ENCODE peak calls at places on chromosome 19, in six cellular contexts. G is tibial nerve, S is SK-N-SH, C is AG10803, E is left ventricle myocardium inferior, V is osteoblast. Z is an unnamed sample.

GRCh38 chr19:47541507-47541906 is 26.6 kb upstream of the NAPA start:
- DNase-seq in G (no peak), S (no peak), C (no peak), E (no peak), V (no peak), Z (no peak)

GRCh38 chr19:46660008-46660517 is 919 bp downstream of the DACT3 start:
- DNase-seq in G (no peak), S (peak), C (no peak), E (peak), V (no peak), Z (no peak)

GRCh38 chr19:5342573-5343201 is 2.1 kb upstream of the PTPRS start:
- DNase-seq in G (no peak), S (no peak), C (peak), E (no peak), V (peak), Z (no peak)

GRCh38 chr19:10420444-10421239 is at the start of gene PDE4A:
- DNase-seq in G (no peak), S (peak), C (no peak), E (no peak), V (peak), Z (peak)

GRCh38 chr19:40576585-40577451 is at the start of gene SHKBP1:
- DNase-seq in G (peak), S (peak), C (peak), E (peak), V (peak), Z (peak)

GRCh38 chr19:33883869-33884519 is 87.3 kb downstream of the KCTD15 start:
- DNase-seq in G (no peak), S (peak), C (no peak), E (peak), V (no peak), Z (no peak)

GRCh38 chr19:14439014-14439413 is 5.9 kb downstream of the PKN1 start:
- DNase-seq in G (no peak), S (no peak), C (no peak), E (no peak), V (no peak), Z (no peak)

GRCh38 chr19:14496029-14496848 is at the start of gene GIPC1:
- DNase-seq in G (peak), S (peak), C (peak), E (peak), V (peak), Z (peak)

GRCh38 chr19:42021185-42021584 is 27.2 kb upstream of the ATP1A3 start:
- DNase-seq in G (no peak), S (no peak), C (no peak), E (no peak), V (peak), Z (no peak)

GRCh38 chr19:19120308-19121156 is 17.7 kb downstream of the TMEM161A start:
- DNase-seq in G (peak), S (peak), C (peak), E (no peak), V (peak), Z (peak)

GRCh38 chr19:11381535-11382369 is 2.4 kb downstream of the EPOR start:
- DNase-seq in G (peak), S (peak), C (peak), E (peak), V (peak), Z (peak)

GRCh38 chr19:21022996-21023395 is 2.5 kb downstream of the ZNF430 start:
- DNase-seq in G (no peak), S (no peak), C (peak), E (no peak), V (peak), Z (peak)

GRCh38 chr19:16088351-16088984 is 12.2 kb downstream of the TPM4 start:
- DNase-seq in G (no peak), S (no peak), C (no peak), E (no peak), V (no peak), Z (no peak)

GRCh38 chr19:8387688-8388611 is 2.2 kb upstream of the RAB11B start:
- DNase-seq in G (no peak), S (no peak), C (no peak), E (no peak), V (no peak), Z (no peak)

GRCh38 chr19:47644743-47645499 is 36.0 kb downstream of the BICRA start:
- DNase-seq in G (no peak), S (no peak), C (no peak), E (no peak), V (no peak), Z (no peak)

GRCh38 chr19:32671883-32672282 is 3.1 kb downstream of the ANKRD27 start:
- DNase-seq in G (no peak), S (no peak), C (no peak), E (no peak), V (no peak), Z (no peak)

GRCh38 chr19:8491574-8491973 is 10.9 kb downstream of the PRAM1 start:
- DNase-seq in G (no peak), S (no peak), C (no peak), E (no peak), V (peak), Z (no peak)

GRCh38 chr19:48368942-48369341 is 4.8 kb downstream of the SYNGR4 start:
- DNase-seq in G (no peak), S (no peak), C (no peak), E (no peak), V (no peak), Z (no peak)

GRCh38 chr19:43560687-43561086 is 14.6 kb downstream of the XRCC1 start:
- DNase-seq in G (no peak), S (no peak), C (no peak), E (no peak), V (peak), Z (peak)

GRCh38 chr19:46723471-46723870 is 6.6 kb upstream of the PRKD2 start:
- DNase-seq in G (no peak), S (no peak), C (no peak), E (no peak), V (peak), Z (no peak)

GRCh38 chr19:55146078-55146647 is 2.8 kb downstream of the TNNT1 start:
- DNase-seq in G (no peak), S (peak), C (no peak), E (no peak), V (peak), Z (no peak)

GRCh38 chr19:49114630-49115363 is 627 bp downstream of the LIN7B start:
- DNase-seq in G (peak), S (peak), C (peak), E (peak), V (peak), Z (peak)

GRCh38 chr19:38247126-38247525 is 9.0 kb downstream of the PPP1R14A start:
- DNase-seq in G (no peak), S (no peak), C (peak), E (no peak), V (peak), Z (no peak)

GRCh38 chr19:10603084-10603872 is 16.2 kb upstream of the AP1M2 start:
- DNase-seq in G (no peak), S (peak), C (peak), E (peak), V (peak), Z (peak)

GRCh38 chr19:11203194-11204075 is 6.1 kb upstream of the KANK2 start:
- DNase-seq in G (peak), S (peak), C (peak), E (peak), V (peak), Z (peak)

GRCh38 chr19:50460161-50460765 is 16.0 kb upstream of the EMC10 start:
- DNase-seq in G (no peak), S (no peak), C (peak), E (no peak), V (peak), Z (peak)
- H3K4me3 ChIP-seq in G (no peak), S (no peak), C (no peak), E (no peak), V (no peak), Z (no peak)

GRCh38 chr19:31397308-31397707 is 48.1 kb upstream of the TSHZ3 start:
- DNase-seq in G (no peak), S (no peak), C (no peak), E (no peak), V (no peak), Z (no peak)
- H3K4me3 ChIP-seq in G (no peak), S (no peak), C (no peak), E (no peak), V (no peak), Z (no peak)

GRCh38 chr19:17797397-17798201 is 2.7 kb downstream of the B3GNT3 start:
- DNase-seq in G (no peak), S (peak), C (no peak), E (no peak), V (peak), Z (peak)
- H3K4me3 ChIP-seq in G (no peak), S (no peak), C (no peak), E (no peak), V (no peak), Z (no peak)

GRCh38 chr19:57395710-57396109 is 6.1 kb downstream of the ZNF548 start:
- DNase-seq in G (no peak), S (no peak), C (no peak), E (no peak), V (no peak), Z (no peak)
- H3K4me3 ChIP-seq in G (no peak), S (no peak), C (no peak), E (no peak), V (no peak), Z (no peak)

DNA sequence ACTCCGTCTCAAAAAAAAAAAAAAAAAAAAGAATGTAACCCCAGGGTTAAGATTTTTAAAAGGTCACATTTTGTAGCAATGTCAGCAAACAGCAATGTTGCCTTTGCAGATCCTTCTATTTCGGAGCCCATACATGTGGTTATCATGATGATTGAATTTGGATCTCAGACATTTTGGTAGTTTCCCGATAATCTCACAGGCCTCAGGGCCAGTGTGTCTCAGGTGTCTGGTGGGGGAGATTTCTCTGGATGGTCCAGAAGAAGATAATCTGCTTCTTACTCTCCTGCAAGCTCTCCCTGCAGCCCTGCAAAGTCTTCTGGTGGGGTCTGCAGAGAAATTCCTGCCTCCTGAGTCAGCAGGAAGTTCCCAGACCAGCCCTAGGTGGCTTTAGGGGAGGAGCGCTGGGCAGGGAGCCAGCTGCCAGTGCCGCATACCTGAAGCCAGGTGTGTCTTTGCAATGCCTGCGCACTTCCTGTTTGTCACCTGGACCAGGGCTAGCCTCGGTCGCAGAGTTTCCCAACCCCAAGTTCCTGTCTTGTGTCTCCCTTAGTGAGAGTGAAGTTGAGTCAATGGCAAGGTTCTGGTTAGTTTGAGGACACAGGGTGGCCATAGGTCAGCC is 1.4 kb downstream of the SH2D3A start:
- DNase-seq in G (no peak), S (no peak), C (no peak), E (no peak), V (peak), Z (no peak)
- H3K4me3 ChIP-seq in G (no peak), S (no peak), C (no peak), E (no peak), V (no peak), Z (no peak)

GRCh38 chr19:12680034-12680433 is 1.6 kb downstream of the DHPS start:
- DNase-seq in G (no peak), S (no peak), C (no peak), E (no peak), V (peak), Z (no peak)
- H3K4me3 ChIP-seq in G (no peak), S (no peak), C (no peak), E (no peak), V (no peak), Z (no peak)

DNA sequence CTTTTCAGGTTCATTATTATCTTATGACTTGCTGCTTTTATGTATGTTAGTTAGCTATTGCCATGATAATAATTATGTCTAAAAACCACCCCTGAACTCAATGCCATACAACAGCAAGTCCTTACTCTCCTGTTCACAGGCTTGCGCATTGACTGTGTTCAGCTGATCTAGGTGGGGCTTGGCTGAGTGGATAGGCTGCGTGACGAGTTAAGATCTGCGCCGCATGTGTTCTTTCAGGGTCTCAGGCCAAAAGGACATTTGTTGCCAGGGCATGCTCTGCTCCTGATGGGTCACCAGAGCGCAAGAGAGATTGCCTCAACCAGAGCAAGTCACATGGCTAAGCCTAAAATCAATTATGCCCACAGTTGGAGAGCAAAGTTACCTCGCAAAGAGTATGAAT is 859 bp downstream of the ZNF568 start:
- DNase-seq in G (no peak), S (peak), C (peak), E (no peak), V (peak), Z (peak)
- H3K4me3 ChIP-seq in G (peak), S (peak), C (peak), E (peak), V (peak), Z (peak)

GRCh38 chr19:44749994-44750393 is 1.5 kb downstream of the BCL3 start:
- DNase-seq in G (no peak), S (no peak), C (no peak), E (no peak), V (no peak), Z (no peak)
- H3K4me3 ChIP-seq in G (peak), S (peak), C (peak), E (peak), V (peak), Z (peak)

GRCh38 chr19:929523-930258 is 3.9 kb downstream of the ARID3A start:
- DNase-seq in G (no peak), S (no peak), C (no peak), E (no peak), V (peak), Z (no peak)

GRCh38 chr19:927707-928401 is 2.0 kb downstream of the ARID3A start:
- DNase-seq in G (no peak), S (no peak), C (no peak), E (no peak), V (peak), Z (peak)

GRCh38 chr19:926595-927043 is 784 bp downstream of the ARID3A start:
- DNase-seq in G (peak), S (no peak), C (no peak), E (peak), V (peak), Z (no peak)

GRCh38 chr19:927044-927706 is 1.3 kb downstream of the ARID3A start:
- DNase-seq in G (peak), S (peak), C (peak), E (peak), V (peak), Z (peak)

GRCh38 chr19:928471-929259 is 2.8 kb downstream of the ARID3A start:
- DNase-seq in G (no peak), S (no peak), C (peak), E (no peak), V (peak), Z (no peak)
- H3K4me3 ChIP-seq in G (no peak), S (no peak), C (peak), E (no peak), V (no peak), Z (peak)

GRCh38 chr19:1942934-1943555 is 2.1 kb downstream of the CSNK1G2 start:
- DNase-seq in G (no peak), S (no peak), C (no peak), E (no peak), V (peak), Z (peak)

GRCh38 chr19:1944088-1944915 is 3.3 kb downstream of the CSNK1G2 start:
- DNase-seq in G (no peak), S (no peak), C (no peak), E (no peak), V (no peak), Z (no peak)

GRCh38 chr19:1944916-1945561 is 4.1 kb downstream of the CSNK1G2 start:
- DNase-seq in G (no peak), S (no peak), C (no peak), E (no peak), V (no peak), Z (no peak)

GRCh38 chr19:1942078-1942933 is 1.3 kb downstream of the CSNK1G2 start:
- DNase-seq in G (peak), S (peak), C (peak), E (peak), V (peak), Z (peak)

DNA sequence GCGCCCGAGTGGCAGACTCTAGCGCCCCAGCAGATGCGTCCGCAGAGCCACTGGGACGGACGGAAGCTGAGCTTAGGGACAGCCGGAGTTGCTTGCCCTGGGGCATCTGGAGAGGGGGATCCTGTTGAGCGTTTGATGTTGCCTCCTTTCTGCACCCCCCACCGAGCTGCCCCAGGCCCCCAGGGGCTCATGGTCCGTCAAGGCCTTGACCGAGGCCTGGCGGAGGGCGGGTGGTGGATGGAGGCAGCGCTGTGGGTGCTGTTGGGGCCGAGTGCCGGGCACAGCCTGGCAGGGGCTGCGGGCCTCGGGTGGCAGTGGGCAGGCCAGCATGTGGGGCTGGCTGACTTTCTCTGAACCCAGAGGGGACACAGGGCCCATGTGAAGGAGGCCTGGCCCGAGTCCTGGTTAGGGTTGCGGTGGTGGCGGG is 2.7 kb downstream of the CSNK1G2 start:
- DNase-seq in G (no peak), S (no peak), C (no peak), E (no peak), V (no peak), Z (no peak)
- H3K4me3 ChIP-seq in G (no peak), S (no peak), C (no peak), E (no peak), V (no peak), Z (no peak)